ENCODE peak calls at places on chromosomes 13 and 19, in eight cellular contexts. Y is H1, X is A549, N is brain microvascular endothelial cell, J is GM12864, L is neural progenitor cell, D is fibroblast of mammary gland, S is choroid plexus epithelial cell. G is an unnamed sample.

GRCh38 chr13:60627071-60627686 is 230.2 kb downstream of the TDRD3 start:
- DNase-seq in J (no peak), S (peak; percentile 49), L (peak; percentile 90), Y (peak; percentile 34), N (peak; percentile 15), D (peak; percentile 18), X (peak; percentile 6), G (no peak)

GRCh38 chr13:79612604-79613003 is 131.6 kb downstream of the NDFIP2 start:
- DNase-seq in S (no peak), Y (no peak), D (no peak), X (no peak), J (no peak), L (no peak), N (no peak), G (no peak)

GRCh38 chr13:104757712-104758111 is 1691.5 kb upstream of the SLC10A2 start:
- DNase-seq in X (no peak), J (no peak), N (no peak), D (no peak), L (no peak), Y (no peak), S (peak; percentile 37), G (no peak)

GRCh38 chr19:1122972-1123363 is 19.2 kb downstream of the GPX4 start:
- DNase-seq in X (no peak), L (peak; percentile 87), S (peak; percentile 86), D (peak; percentile 83), J (no peak), N (peak; percentile 60), Y (no peak), G (peak; percentile 90)

GRCh38 chr13:45367995-45368394 is 27.0 kb upstream of the TPT1 start:
- DNase-seq in L (no peak), J (no peak), S (no peak), Y (no peak), N (no peak), D (no peak), X (no peak), G (no peak)

GRCh38 chr19:54429545-54430227 is 14.4 kb downstream of the TTYH1 start:
- DNase-seq in Y (no peak), J (no peak), L (peak; percentile 29), D (no peak), X (no peak), S (no peak), N (no peak), G (no peak)

GRCh38 chr13:35672611-35673010 is 196.1 kb upstream of the MAB21L1 start:
- DNase-seq in L (no peak), D (no peak), J (no peak), X (no peak), Y (no peak), S (no peak), N (no peak), G (peak; percentile 69)

GRCh38 chr13:35699805-35700204 is 223.3 kb upstream of the MAB21L1 start:
- DNase-seq in D (peak; percentile 70), X (no peak), Y (no peak), L (no peak), S (peak; percentile 23), N (peak; percentile 45), J (no peak), G (peak; percentile 93)

GRCh38 chr19:51029718-51030117 is 3.3 kb upstream of the KLK11 start:
- DNase-seq in S (no peak), X (no peak), J (no peak), N (no peak), L (no peak), D (no peak), Y (no peak), G (no peak)

GRCh38 chr19:36152061-36152885 is at the start of gene COX7A1:
- DNase-seq in N (peak; percentile 38), Y (no peak), L (no peak), D (peak; percentile 35), J (no peak), X (no peak), S (peak; percentile 65), G (peak; percentile 78)

GRCh38 chr13:36418022-36418805 is 14.1 kb upstream of the CCNA1 start:
- DNase-seq in D (peak; percentile 77), S (peak; percentile 88), N (peak; percentile 64), L (no peak), Y (no peak), J (no peak), X (no peak), G (peak; percentile 56)

GRCh38 chr19:41927810-41928192 is 448 bp downstream of the ERFL start:
- DNase-seq in D (no peak), J (no peak), N (no peak), L (peak; percentile 64), Y (no peak), X (no peak), S (no peak), G (no peak)

GRCh38 chr19:43618921-43619261 is 538 bp downstream of the ZNF428 start:
- DNase-seq in S (no peak), Y (no peak), D (peak; percentile 34), J (no peak), L (no peak), X (peak; percentile 53), N (peak; percentile 36), G (no peak)

GRCh38 chr19:16970821-16971220 is 55.8 kb downstream of the CPAMD8 start:
- DNase-seq in S (no peak), D (no peak), J (no peak), L (no peak), N (no peak), X (no peak), Y (no peak), G (no peak)

GRCh38 chr19:44603201-44603945 is 10.0 kb upstream of the IGSF23 start:
- DNase-seq in X (no peak), L (no peak), D (peak; percentile 95), N (peak; percentile 91), J (no peak), Y (no peak), S (peak; percentile 89), G (peak; percentile 93)

GRCh38 chr19:51116736-51117135 is 8.0 kb upstream of the SIGLEC9 start:
- DNase-seq in Y (no peak), N (no peak), J (no peak), L (no peak), D (no peak), X (no peak), S (no peak), G (no peak)

GRCh38 chr13:89856512-89856911 is 1491.0 kb upstream of the MIR17HG start:
- DNase-seq in N (no peak), Y (no peak), X (no peak), S (no peak), J (no peak), L (no peak), D (no peak), G (no peak)

GRCh38 chr13:47708386-47708785 is 292.7 kb downstream of the SUCLA2 start:
- DNase-seq in L (no peak), J (no peak), Y (no peak), X (no peak), D (peak; percentile 84), S (peak; percentile 63), N (peak; percentile 55), G (peak; percentile 55)

GRCh38 chr13:46684287-46685001 is 112.5 kb downstream of the ESD start:
- DNase-seq in Y (peak; percentile 31), J (no peak), L (peak; percentile 69), X (no peak), S (peak; percentile 42), N (no peak), D (no peak), G (no peak)

GRCh38 chr13:59494560-59494970 is 669.2 kb downstream of the DIAPH3 start:
- DNase-seq in Y (no peak), L (no peak), S (peak; percentile 94), J (no peak), X (no peak), D (peak; percentile 61), N (peak; percentile 77), G (peak; percentile 26)

GRCh38 chr19:51064534-51065220 is at the start of gene KLK13:
- DNase-seq in L (peak; percentile 26), D (peak; percentile 25), S (no peak), J (no peak), Y (peak; percentile 50), X (peak; percentile 44), N (no peak), G (peak; percentile 32)

GRCh38 chr13:26186141-26186870 is 35.8 kb downstream of the RNF6 start:
- DNase-seq in L (peak; percentile 97), N (peak; percentile 84), D (peak; percentile 86), Y (peak; percentile 91), S (peak; percentile 96), J (peak; percentile 89), X (peak; percentile 32), G (peak; percentile 94)
- H3K4me3 ChIP-seq in L (peak overlapping the region; percentile 46), N (peak overlapping the region; percentile 73), D (peak overlapping the region; percentile 64), Y (peak overlapping the region; percentile 67), S (peak overlapping the region; percentile 80), J (peak overlapping the region; percentile 73), X (peak overlapping the region; percentile 48), G (peak overlapping the region; percentile 70)

GRCh38 chr19:7933828-7934725 is 8.1 kb upstream of the CTXN1 start:
- DNase-seq in Y (no peak), J (no peak), S (no peak), D (no peak), L (no peak), X (no peak), N (no peak), G (no peak)

GRCh38 chr19:7932930-7933300 is 7.0 kb upstream of the CTXN1 start:
- DNase-seq in J (no peak), S (no peak), D (no peak), X (no peak), L (no peak), Y (no peak), N (no peak), G (no peak)

GRCh38 chr19:7934766-7935165 is 8.7 kb downstream of the TIMM44 start:
- DNase-seq in L (no peak), Y (no peak), X (no peak), D (no peak), J (no peak), S (no peak), N (no peak), G (no peak)

GRCh38 chr19:7932276-7932929 is 6.5 kb upstream of the CTXN1 start:
- DNase-seq in N (no peak), X (no peak), S (no peak), D (no peak), Y (no peak), J (no peak), L (no peak), G (no peak)

DNA sequence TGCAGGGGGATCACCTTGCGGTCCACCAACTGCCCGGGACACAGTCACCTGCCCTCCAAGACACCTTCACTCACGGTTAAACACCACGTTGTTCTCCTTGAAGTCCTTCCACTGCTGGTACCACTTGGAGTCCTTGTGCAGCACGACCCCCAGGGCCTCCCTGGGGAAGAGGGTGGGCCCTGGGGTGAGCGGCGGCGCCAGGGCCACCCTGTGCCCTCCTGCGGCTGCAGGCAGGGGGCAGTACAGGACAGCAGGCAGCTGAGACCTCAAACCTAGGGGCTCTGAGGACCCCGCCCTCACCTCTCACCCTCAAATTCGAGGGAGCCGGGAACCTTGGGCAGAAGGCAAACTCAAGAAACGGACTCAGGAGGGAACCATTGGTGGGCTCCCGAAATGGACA is 7.5 kb upstream of the CTXN1 start:
- DNase-seq in N (no peak), L (no peak), X (no peak), S (no peak), J (no peak), D (no peak), Y (no peak), G (no peak)
- TF ChIP-seq CTCF in N (peak; percentile 60), L (peak; percentile 50), X (no peak), S (peak; percentile 42), J (no peak), D (peak; percentile 25), Y (peak; percentile 42), G (peak; percentile 17)

GRCh38 chr19:40646564-40647254 is 43.7 kb downstream of the NUMBL start:
- DNase-seq in L (no peak), X (no peak), Y (no peak), S (peak; percentile 36), J (no peak), D (peak; percentile 37), N (no peak), G (no peak)
- H3K4me3 ChIP-seq in L (no peak overlapping the region), X (peak overlapping the region; percentile 36), Y (no peak overlapping the region), S (no peak overlapping the region), J (no peak overlapping the region), D (peak overlapping the region; percentile 27), N (no peak overlapping the region), G (no peak overlapping the region)

GRCh38 chr19:18470153-18470552 is 32.2 kb upstream of the ISYNA1 start:
- DNase-seq in S (no peak), Y (no peak), X (no peak), N (no peak), J (no peak), L (peak; percentile 86), D (no peak), G (peak; percentile 60)
- TF ChIP-seq CTCF in S (peak; percentile 69), Y (peak; percentile 89), X (peak; percentile 37), N (peak; percentile 71), J (peak; percentile 60), L (peak; percentile 72), D (peak; percentile 49), G (peak; percentile 40)